ENCODE peak calls at places on chromosomes 12 and 14, in six cellular contexts. One of them, this sample, is unnamed.

GRCh38 chr12:92596388-92596787 is 106.4 kb upstream of the PLEKHG7 start:
- DNase-seq in ovary: no peak
- DNase-seq in mammary epithelial cell: no peak
- DNase-seq in CD4-positive, alpha-beta T cell: no peak
- DNase-seq in K562: no peak
- DNase-seq in left lung: no peak
- DNase-seq in this sample: no peak

GRCh38 chr14:96098309-96098998 is 59.3 kb downstream of the C14orf132 start:
- DNase-seq in ovary: no peak
- DNase-seq in mammary epithelial cell: peak; percentile 46
- DNase-seq in CD4-positive, alpha-beta T cell: no peak
- DNase-seq in K562: peak; percentile 20
- DNase-seq in left lung: no peak
- DNase-seq in this sample: peak; percentile 22

GRCh38 chr12:59626382-59626781 is 30.6 kb downstream of the SLC16A7 start:
- DNase-seq in ovary: no peak
- DNase-seq in mammary epithelial cell: peak; percentile 73
- DNase-seq in CD4-positive, alpha-beta T cell: no peak
- DNase-seq in K562: no peak
- DNase-seq in left lung: no peak
- DNase-seq in this sample: no peak

GRCh38 chr12:30806989-30807694 is 52.4 kb upstream of the CAPRIN2 start:
- DNase-seq in ovary: no peak
- DNase-seq in mammary epithelial cell: peak; percentile 54
- DNase-seq in CD4-positive, alpha-beta T cell: no peak
- DNase-seq in K562: peak; percentile 41
- DNase-seq in left lung: no peak
- DNase-seq in this sample: no peak

GRCh38 chr14:71451501-71451900 is 480.7 kb upstream of the RGS6 start:
- DNase-seq in ovary: no peak
- DNase-seq in mammary epithelial cell: no peak
- DNase-seq in CD4-positive, alpha-beta T cell: no peak
- DNase-seq in K562: no peak
- DNase-seq in left lung: no peak
- DNase-seq in this sample: no peak

GRCh38 chr12:124705545-124706138 is 138.2 kb upstream of the NCOR2 start:
- DNase-seq in ovary: no peak
- DNase-seq in mammary epithelial cell: no peak
- DNase-seq in CD4-positive, alpha-beta T cell: no peak
- DNase-seq in K562: no peak
- DNase-seq in left lung: peak; percentile 68
- DNase-seq in this sample: no peak

GRCh38 chr12:100827901-100828520 is 33.4 kb downstream of the ANO4 start:
- DNase-seq in ovary: no peak
- DNase-seq in mammary epithelial cell: peak; percentile 43
- DNase-seq in CD4-positive, alpha-beta T cell: no peak
- DNase-seq in K562: peak; percentile 15
- DNase-seq in left lung: no peak
- DNase-seq in this sample: no peak

GRCh38 chr14:28571636-28572035 is 195.0 kb upstream of the FOXG1 start:
- DNase-seq in ovary: no peak
- DNase-seq in mammary epithelial cell: peak; percentile 80
- DNase-seq in CD4-positive, alpha-beta T cell: no peak
- DNase-seq in K562: no peak
- DNase-seq in left lung: no peak
- DNase-seq in this sample: no peak

GRCh38 chr12:125092108-125092871 is 27.1 kb downstream of the AACS start:
- DNase-seq in ovary: no peak
- DNase-seq in mammary epithelial cell: no peak
- DNase-seq in CD4-positive, alpha-beta T cell: no peak
- DNase-seq in K562: no peak
- DNase-seq in left lung: no peak
- DNase-seq in this sample: no peak

GRCh38 chr14:95255487-95255886 is 64.2 kb downstream of the CLMN start:
- DNase-seq in ovary: no peak
- DNase-seq in mammary epithelial cell: peak; percentile 87
- DNase-seq in CD4-positive, alpha-beta T cell: no peak
- DNase-seq in K562: peak; percentile 22
- DNase-seq in left lung: peak; percentile 83
- DNase-seq in this sample: no peak

GRCh38 chr12:121911824-121912585 is 6.4 kb upstream of the CFAP251 start:
- DNase-seq in ovary: no peak
- DNase-seq in mammary epithelial cell: peak; percentile 90
- DNase-seq in CD4-positive, alpha-beta T cell: no peak
- DNase-seq in K562: no peak
- DNase-seq in left lung: no peak
- DNase-seq in this sample: no peak

GRCh38 chr12:56601503-56601902 is 28.6 kb downstream of the BAZ2A start:
- DNase-seq in ovary: no peak
- DNase-seq in mammary epithelial cell: no peak
- DNase-seq in CD4-positive, alpha-beta T cell: peak; percentile 34
- DNase-seq in K562: peak; percentile 41
- DNase-seq in left lung: no peak
- DNase-seq in this sample: no peak

GRCh38 chr12:14167005-14167628 is 185.7 kb upstream of the GRIN2B start:
- DNase-seq in ovary: peak; percentile 28
- DNase-seq in mammary epithelial cell: peak; percentile 42
- DNase-seq in CD4-positive, alpha-beta T cell: peak; percentile 1
- DNase-seq in K562: peak; percentile 38
- DNase-seq in left lung: no peak
- DNase-seq in this sample: peak; percentile 65

GRCh38 chr14:22099942-22100763 is 426.5 kb upstream of the OR4E1 start:
- DNase-seq in ovary: peak; percentile 54
- DNase-seq in mammary epithelial cell: peak; percentile 72
- DNase-seq in CD4-positive, alpha-beta T cell: peak; percentile 46
- DNase-seq in K562: peak; percentile 5
- DNase-seq in left lung: no peak
- DNase-seq in this sample: peak; percentile 38

GRCh38 chr14:104931323-104931770 is 6.7 kb downstream of the PLD4 start:
- DNase-seq in ovary: no peak
- DNase-seq in mammary epithelial cell: no peak
- DNase-seq in CD4-positive, alpha-beta T cell: no peak
- DNase-seq in K562: no peak
- DNase-seq in left lung: no peak
- DNase-seq in this sample: no peak

GRCh38 chr14:61076531-61076930 is 95.5 kb downstream of the SLC38A6 start:
- DNase-seq in ovary: no peak
- DNase-seq in mammary epithelial cell: no peak
- DNase-seq in CD4-positive, alpha-beta T cell: no peak
- DNase-seq in K562: no peak
- DNase-seq in left lung: no peak
- DNase-seq in this sample: no peak

DNA sequence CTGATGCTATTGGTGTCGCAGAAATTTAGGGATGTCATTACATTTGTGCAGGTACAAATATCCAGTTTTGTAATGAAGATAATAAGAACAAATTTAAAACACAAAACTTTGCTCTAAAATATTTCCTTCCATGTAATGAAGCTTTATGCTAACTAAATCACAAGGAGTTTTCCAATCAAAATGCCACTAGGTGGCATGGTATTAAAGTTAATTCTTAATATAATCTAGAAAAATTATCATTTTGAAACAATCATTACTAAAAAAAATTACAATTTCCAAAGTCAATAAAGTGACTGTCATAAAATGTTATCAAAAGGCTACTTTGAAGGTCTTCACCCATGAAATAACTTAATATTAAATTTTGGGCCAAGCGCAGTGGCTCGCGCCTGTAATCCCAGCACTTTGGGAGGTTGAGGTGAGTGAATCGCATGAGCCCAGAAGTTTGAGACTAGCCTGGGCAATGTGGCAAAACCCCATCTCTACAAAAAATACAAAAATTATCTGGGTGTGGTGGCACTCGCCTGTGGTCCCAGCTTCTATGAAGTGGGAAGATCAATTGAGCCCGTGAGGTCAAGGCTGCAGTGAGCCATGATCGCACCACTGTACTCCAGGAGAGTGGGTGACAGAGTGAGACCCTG is 77.4 kb downstream of the KIF21A start:
- DNase-seq in ovary: no peak
- DNase-seq in mammary epithelial cell: no peak
- DNase-seq in CD4-positive, alpha-beta T cell: no peak
- DNase-seq in K562: no peak
- DNase-seq in left lung: no peak
- DNase-seq in this sample: no peak
- TF ChIP-seq CTCF in ovary: no peak
- TF ChIP-seq CTCF in mammary epithelial cell: peak; percentile 33
- TF ChIP-seq CTCF in CD4-positive, alpha-beta T cell: no peak
- TF ChIP-seq CTCF in K562: no peak
- TF ChIP-seq CTCF in left lung: no peak
- TF ChIP-seq CTCF in this sample: no peak

DNA sequence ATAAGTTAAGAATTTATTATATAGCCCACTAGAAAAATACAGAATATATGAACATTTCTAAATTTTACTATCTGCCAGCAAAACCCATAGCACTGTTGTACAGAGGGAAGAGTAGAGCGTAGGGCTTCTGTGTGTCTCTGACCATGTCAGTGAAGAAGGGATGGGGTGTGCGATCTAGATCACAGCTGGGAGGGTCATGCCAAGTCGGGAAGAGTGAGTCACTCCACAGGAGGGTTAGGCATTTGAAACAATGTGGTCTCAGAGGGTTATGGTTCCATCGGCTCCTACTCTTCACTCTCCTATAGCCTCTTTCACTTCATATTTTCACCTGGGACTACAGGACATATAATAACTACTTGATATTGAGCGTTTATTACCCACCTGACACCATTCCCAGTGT is 185.1 kb upstream of the DDHD1 start:
- DNase-seq in ovary: no peak
- DNase-seq in mammary epithelial cell: no peak
- DNase-seq in CD4-positive, alpha-beta T cell: no peak
- DNase-seq in K562: no peak
- DNase-seq in left lung: no peak
- DNase-seq in this sample: no peak
- TF ChIP-seq CTCF in ovary: no peak
- TF ChIP-seq CTCF in mammary epithelial cell: no peak
- TF ChIP-seq CTCF in CD4-positive, alpha-beta T cell: no peak
- TF ChIP-seq CTCF in K562: no peak
- TF ChIP-seq CTCF in left lung: no peak
- TF ChIP-seq CTCF in this sample: no peak

GRCh38 chr12:71972441-71973074 is 33.9 kb downstream of the TPH2 start:
- DNase-seq in ovary: no peak
- DNase-seq in mammary epithelial cell: no peak
- DNase-seq in CD4-positive, alpha-beta T cell: no peak
- DNase-seq in K562: peak; percentile 11
- DNase-seq in left lung: no peak
- DNase-seq in this sample: no peak
- TF ChIP-seq CTCF in ovary: no peak
- TF ChIP-seq CTCF in mammary epithelial cell: no peak
- TF ChIP-seq CTCF in CD4-positive, alpha-beta T cell: no peak
- TF ChIP-seq CTCF in K562: no peak
- TF ChIP-seq CTCF in left lung: no peak
- TF ChIP-seq CTCF in this sample: no peak

GRCh38 chr12:4269279-4269991 is 4.1 kb upstream of the CCND2 start:
- DNase-seq in ovary: peak; percentile 83
- DNase-seq in mammary epithelial cell: peak; percentile 39
- DNase-seq in CD4-positive, alpha-beta T cell: peak; percentile 85
- DNase-seq in K562: peak; percentile 68
- DNase-seq in left lung: peak; percentile 95
- DNase-seq in this sample: peak; percentile 80
- TF ChIP-seq CTCF in ovary: no peak
- TF ChIP-seq CTCF in mammary epithelial cell: no peak
- TF ChIP-seq CTCF in CD4-positive, alpha-beta T cell: no peak
- TF ChIP-seq CTCF in K562: no peak
- TF ChIP-seq CTCF in left lung: no peak
- TF ChIP-seq CTCF in this sample: peak; percentile 30

GRCh38 chr12:102917026-102917787 is at the start of gene PAH:
- DNase-seq in ovary: no peak
- DNase-seq in mammary epithelial cell: no peak
- DNase-seq in CD4-positive, alpha-beta T cell: no peak
- DNase-seq in K562: peak; percentile 27
- DNase-seq in left lung: peak; percentile 85
- DNase-seq in this sample: peak; percentile 17
- TF ChIP-seq CTCF in ovary: no peak
- TF ChIP-seq CTCF in mammary epithelial cell: no peak
- TF ChIP-seq CTCF in CD4-positive, alpha-beta T cell: no peak
- TF ChIP-seq CTCF in K562: no peak
- TF ChIP-seq CTCF in left lung: no peak
- TF ChIP-seq CTCF in this sample: peak; percentile 41

GRCh38 chr14:85529803-85530574 is at the start of gene FLRT2:
- DNase-seq in ovary: peak; percentile 81
- DNase-seq in mammary epithelial cell: peak; percentile 71
- DNase-seq in CD4-positive, alpha-beta T cell: no peak
- DNase-seq in K562: no peak
- DNase-seq in left lung: peak; percentile 79
- DNase-seq in this sample: peak; percentile 13

GRCh38 chr14:85527458-85527857 is 2.5 kb upstream of the FLRT2 start:
- DNase-seq in ovary: no peak
- DNase-seq in mammary epithelial cell: no peak
- DNase-seq in CD4-positive, alpha-beta T cell: no peak
- DNase-seq in K562: no peak
- DNase-seq in left lung: no peak
- DNase-seq in this sample: no peak

GRCh38 chr14:85528882-85529585 is 910 bp upstream of the FLRT2 start:
- DNase-seq in ovary: peak; percentile 29
- DNase-seq in mammary epithelial cell: peak; percentile 62
- DNase-seq in CD4-positive, alpha-beta T cell: no peak
- DNase-seq in K562: no peak
- DNase-seq in left lung: no peak
- DNase-seq in this sample: no peak

GRCh38 chr14:85527006-85527405 is 2.9 kb upstream of the FLRT2 start:
- DNase-seq in ovary: no peak
- DNase-seq in mammary epithelial cell: peak; percentile 14
- DNase-seq in CD4-positive, alpha-beta T cell: no peak
- DNase-seq in K562: no peak
- DNase-seq in left lung: no peak
- DNase-seq in this sample: no peak

GRCh38 chr14:85528080-85528881 is 1.7 kb upstream of the FLRT2 start:
- DNase-seq in ovary: peak; percentile 31
- DNase-seq in mammary epithelial cell: peak; percentile 77
- DNase-seq in CD4-positive, alpha-beta T cell: no peak
- DNase-seq in K562: no peak
- DNase-seq in left lung: no peak
- DNase-seq in this sample: no peak
- TF ChIP-seq CTCF in ovary: no peak
- TF ChIP-seq CTCF in mammary epithelial cell: peak; percentile 79
- TF ChIP-seq CTCF in CD4-positive, alpha-beta T cell: no peak
- TF ChIP-seq CTCF in K562: no peak
- TF ChIP-seq CTCF in left lung: peak; percentile 41
- TF ChIP-seq CTCF in this sample: peak; percentile 72